ENCODE peak calls at places on chromosomes 7 and 10, in seven cellular contexts. Y is endothelial cell of umbilical vein, Z is HCT116, D is HepG2, U is keratinocyte, H is fibroblast of lung, O is IMR-90. Q is an unnamed sample.

GRCh38 chr10:72564596-72564995 is 61.3 kb downstream of the MICU1 start:
- DNase-seq in Y (no peak), Z (no peak), D (no peak), U (no peak), H (peak; percentile 11), O (peak; percentile 82), Q (no peak)

GRCh38 chr7:89027781-89028180 is 232.2 kb upstream of the TEX47 start:
- DNase-seq in Y (no peak), Z (no peak), D (peak; percentile 3), U (no peak), H (no peak), O (no peak), Q (no peak)

GRCh38 chr10:127216284-127216683 is 19.9 kb upstream of the INSYN2A start:
- DNase-seq in Y (no peak), Z (no peak), D (no peak), U (no peak), H (no peak), O (no peak), Q (no peak)

GRCh38 chr7:143289421-143289820 is 1.3 kb downstream of the CASP2 start:
- DNase-seq in Y (no peak), Z (no peak), D (no peak), U (no peak), H (peak; percentile 23), O (peak; percentile 48), Q (no peak)

GRCh38 chr10:8071006-8071405 is 16.5 kb downstream of the GATA3 start:
- DNase-seq in Y (no peak), Z (no peak), D (no peak), U (no peak), H (no peak), O (peak; percentile 22), Q (no peak)

GRCh38 chr7:100357131-100357561 is 771 bp upstream of the PILRB start:
- DNase-seq in Y (no peak), Z (no peak), D (no peak), U (no peak), H (no peak), O (no peak), Q (no peak)

GRCh38 chr7:73876361-73876760 is 15.4 kb downstream of the TMEM270 start:
- DNase-seq in Y (no peak), Z (no peak), D (no peak), U (no peak), H (no peak), O (no peak), Q (no peak)

GRCh38 chr7:108094933-108095710 is 35.0 kb downstream of the LAMB4 start:
- DNase-seq in Y (peak; percentile 86), Z (no peak), D (peak; percentile 88), U (no peak), H (peak; percentile 97), O (peak; percentile 91), Q (peak; percentile 77)

DNA sequence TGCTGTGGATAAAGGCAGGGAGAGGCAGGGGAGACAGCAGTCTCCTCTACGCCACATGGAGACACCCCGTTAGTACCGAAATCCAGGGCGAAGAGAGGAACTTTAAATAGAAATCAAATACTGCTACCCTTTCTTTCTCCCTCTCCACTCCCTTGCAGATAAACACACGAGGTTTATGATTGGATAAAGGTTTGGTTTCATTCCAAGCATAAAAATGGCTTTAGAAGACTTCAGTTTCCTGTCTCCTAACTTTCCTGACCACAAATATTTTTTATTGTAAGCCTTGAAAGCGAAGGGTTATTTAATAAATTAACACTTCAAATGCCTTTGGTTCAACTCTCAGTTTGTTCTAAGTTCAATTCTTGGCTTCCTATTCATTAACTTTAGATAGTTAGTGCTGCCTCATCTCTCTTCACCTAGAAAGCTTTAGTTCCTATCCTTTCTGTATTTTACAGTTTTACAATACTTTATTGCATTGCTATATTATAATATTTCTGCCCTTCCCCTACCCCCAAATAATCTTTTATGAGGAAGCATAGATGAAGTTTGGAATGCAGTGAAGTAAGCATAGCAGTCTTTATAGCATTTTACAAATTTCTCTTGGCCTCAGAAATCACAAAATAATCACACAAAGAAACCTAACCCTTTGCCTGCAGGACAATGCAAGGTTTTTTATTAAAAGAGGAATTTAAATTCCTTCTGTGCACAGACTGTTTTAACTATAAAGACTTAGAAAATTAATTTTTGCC is 31.6 kb upstream of the ARID5B start:
- DNase-seq in Y (peak; percentile 24), Z (no peak), D (no peak), U (no peak), H (peak; percentile 66), O (peak; percentile 73), Q (no peak)
- H3K27ac ChIP-seq in Y (no peak overlapping the region), Z (no peak overlapping the region), D (no peak overlapping the region), U (no peak overlapping the region), H (peak overlapping the region; percentile 39), O (peak overlapping the region; percentile 98), Q (peak overlapping the region; percentile 45)

GRCh38 chr7:158054611-158055010 is 533.0 kb downstream of the PTPRN2 start:
- DNase-seq in Y (no peak), Z (no peak), D (no peak), U (no peak), H (no peak), O (no peak), Q (no peak)

GRCh38 chr7:158055726-158056510 is 531.7 kb downstream of the PTPRN2 start:
- DNase-seq in Y (no peak), Z (no peak), D (no peak), U (no peak), H (no peak), O (no peak), Q (no peak)

GRCh38 chr7:158052381-158053095 is 535.1 kb downstream of the PTPRN2 start:
- DNase-seq in Y (no peak), Z (no peak), D (no peak), U (no peak), H (no peak), O (no peak), Q (no peak)

GRCh38 chr7:158053516-158053915 is 534.1 kb downstream of the PTPRN2 start:
- DNase-seq in Y (no peak), Z (no peak), D (no peak), U (no peak), H (no peak), O (no peak), Q (no peak)

DNA sequence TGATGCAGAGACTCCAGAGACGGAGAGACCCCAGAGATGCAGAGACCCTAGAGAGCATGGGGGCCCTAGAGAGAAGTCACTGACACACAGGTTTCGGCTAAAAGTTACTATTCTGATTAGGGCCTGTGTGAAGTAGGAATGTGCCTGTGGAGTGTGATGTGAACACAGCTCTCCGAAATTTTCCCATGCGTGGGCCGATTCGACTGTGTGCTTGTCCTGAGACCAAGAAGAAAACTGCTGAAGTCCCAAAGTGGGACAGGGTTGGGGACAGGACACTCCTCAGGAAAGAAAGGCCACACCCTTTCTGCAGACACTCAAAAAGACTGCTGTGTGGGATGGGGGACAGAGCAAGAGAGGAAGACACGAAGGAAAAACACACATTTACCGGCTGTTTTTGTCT is 533.5 kb downstream of the PTPRN2 start:
- DNase-seq in Y (no peak), Z (no peak), D (no peak), U (no peak), H (no peak), O (no peak), Q (no peak)
- H3K9me3 ChIP-seq in Y (peaks cover 6% of the 10 kb centered on the region), Z (peaks cover 4% of the 10 kb centered on the region), D (no peaks in the 10 kb centered on the region), U (peaks cover 16% of the 10 kb centered on the region), H (no peaks in the 10 kb centered on the region), O (peaks cover 46% of the 10 kb centered on the region), Q (no peaks in the 10 kb centered on the region)

GRCh38 chr7:8185907-8186306 is 76.1 kb downstream of the ICA1 start:
- DNase-seq in Y (no peak), Z (no peak), D (no peak), U (no peak), H (no peak), O (no peak), Q (no peak)

GRCh38 chr7:8189615-8190014 is 72.4 kb downstream of the ICA1 start:
- DNase-seq in Y (no peak), Z (no peak), D (no peak), U (no peak), H (no peak), O (no peak), Q (no peak)

GRCh38 chr7:8192897-8193296 is 69.1 kb downstream of the ICA1 start:
- DNase-seq in Y (no peak), Z (no peak), D (no peak), U (no peak), H (no peak), O (no peak), Q (no peak)

DNA sequence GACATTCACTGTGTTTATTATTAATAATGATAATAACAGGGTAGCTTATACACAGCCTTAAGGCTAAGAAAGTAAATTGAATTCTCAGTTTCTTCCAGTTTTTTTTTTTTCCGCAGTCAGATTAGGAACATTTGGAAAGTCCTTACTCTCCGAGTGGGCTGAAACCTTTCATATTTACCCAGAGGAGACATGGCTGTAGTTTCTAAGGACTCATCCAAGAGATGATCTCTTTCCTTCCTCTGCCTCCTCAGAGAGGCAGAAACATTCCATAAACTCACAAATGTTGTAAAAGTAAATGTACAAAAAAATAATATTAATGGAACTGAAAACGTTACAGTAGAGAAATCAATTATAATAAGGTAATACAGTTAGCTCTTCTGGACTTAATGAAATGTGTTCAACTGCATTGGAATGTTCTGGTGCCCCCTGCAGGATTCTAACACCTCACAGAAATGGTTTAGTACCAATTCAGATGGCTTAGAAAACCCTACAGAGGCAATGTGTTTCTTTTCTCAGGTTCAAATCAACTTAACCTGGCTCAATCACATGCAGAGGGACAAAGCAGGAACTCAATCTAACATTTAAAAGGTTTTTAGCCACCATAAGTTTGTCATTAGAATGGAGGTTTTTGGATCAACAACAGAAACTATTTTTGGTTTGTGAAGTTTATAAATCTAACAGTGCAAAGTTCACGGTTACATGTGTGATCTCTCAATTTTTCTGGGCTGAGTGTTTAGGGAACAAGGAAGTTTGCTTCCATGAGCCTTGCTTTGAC is 71.7 kb downstream of the ICA1 start:
- DNase-seq in Y (peak; percentile 65), Z (peak; percentile 26), D (peak; percentile 44), U (no peak), H (peak; percentile 74), O (peak; percentile 54), Q (peak; percentile 62)
- H3K9ac ChIP-seq in Y (no peak overlapping the region), Z (no peak overlapping the region), D (no peak overlapping the region), U (no peak overlapping the region), H (no peak overlapping the region), O (no peak overlapping the region), Q (no peak overlapping the region)

GRCh38 chr10:123018531-123018930 is 9.7 kb downstream of the ACADSB start:
- DNase-seq in Y (no peak), Z (no peak), D (no peak), U (no peak), H (no peak), O (no peak), Q (no peak)

GRCh38 chr10:123019264-123019663 is 10.5 kb downstream of the ACADSB start:
- DNase-seq in Y (no peak), Z (no peak), D (peak; percentile 34), U (no peak), H (no peak), O (no peak), Q (no peak)

GRCh38 chr10:123021517-123021916 is 12.7 kb downstream of the ACADSB start:
- DNase-seq in Y (peak; percentile 20), Z (peak; percentile 29), D (peak; percentile 36), U (no peak), H (peak; percentile 24), O (no peak), Q (no peak)

GRCh38 chr10:123017421-123018165 is 8.8 kb downstream of the ACADSB start:
- DNase-seq in Y (no peak), Z (no peak), D (no peak), U (no peak), H (no peak), O (no peak), Q (no peak)

DNA sequence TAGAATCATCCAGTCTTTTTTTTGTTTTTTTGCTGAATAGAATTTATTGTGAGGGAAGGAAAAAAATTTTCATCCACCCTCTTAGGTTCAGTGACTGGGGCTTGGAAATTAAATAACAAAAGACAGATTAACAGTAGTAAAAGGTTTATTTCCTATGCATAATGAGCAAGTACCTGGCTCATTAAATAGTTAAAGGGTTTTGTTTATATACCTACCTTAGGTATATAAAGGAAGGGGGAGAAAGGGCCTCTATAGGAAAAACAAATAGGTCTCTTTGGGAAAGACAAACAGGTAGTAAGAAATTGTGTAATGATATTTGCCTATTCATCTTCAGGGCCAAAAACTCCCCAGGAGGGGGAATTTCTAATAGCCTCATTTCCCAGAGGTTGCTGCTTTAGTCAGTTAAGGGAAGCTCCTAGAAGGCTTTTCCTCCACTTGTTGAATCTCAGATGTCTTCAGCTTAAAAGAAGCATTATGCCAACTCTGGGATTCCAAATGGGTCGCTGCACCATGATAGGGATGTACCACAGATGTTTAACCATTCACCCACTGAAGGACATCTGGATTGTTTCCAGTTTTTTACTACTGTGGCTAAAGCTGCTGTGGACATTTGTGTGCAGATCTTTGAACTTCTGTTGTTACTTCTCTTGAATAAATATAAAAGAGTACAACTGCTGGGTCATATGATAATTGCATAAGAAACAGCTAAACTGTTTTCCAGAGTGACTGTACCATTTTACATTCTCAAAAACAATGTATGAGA is 11.3 kb downstream of the ACADSB start:
- DNase-seq in Y (no peak), Z (no peak), D (peak; percentile 96), U (no peak), H (no peak), O (no peak), Q (no peak)
- H3K27ac ChIP-seq in Y (no peak overlapping the region), Z (no peak overlapping the region), D (peak overlapping the region; percentile 87), U (no peak overlapping the region), H (no peak overlapping the region), O (no peak overlapping the region), Q (no peak overlapping the region)

Q was measured in colonic mucosa.